ENCODE peak calls at places on chromosomes 1 and 21, in eight cellular contexts. R is activated CD8-positive, alpha-beta memory T cell treated with anti-CD3 and anti-CD28 coated beads for 48 hours; U is activated T-cell treated with anti-CD3 and anti-CD28 coated beads for 1 hour; N is GM19239; G is Daoy; B is CD4-positive, alpha-beta memory T cell; J is stimulated activated CD4-positive, alpha-beta T cell treated with anti-CD3 and anti-CD28 coated beads, Interleukin-4, amount 100 ng/mL, for 1 hour; F is AML-193. T is an unnamed sample.

GRCh38 chr1:153542956-153543737 is 2.4 kb upstream of the S100A5 start:
- DNase-seq in J (no peak), R (no peak), G (no peak), F (no peak), U (no peak), B (no peak), N (no peak), T (no peak)

GRCh38 chr1:111920221-111921024 is 69.0 kb downstream of the KCND3 start:
- DNase-seq in R (no peak), B (no peak), G (peak; percentile 52), J (no peak), N (no peak), U (no peak), F (no peak), T (no peak)

GRCh38 chr1:169610110-169610509 is 19.8 kb downstream of the SELP start:
- DNase-seq in B (no peak), U (no peak), J (no peak), N (no peak), F (no peak), R (no peak), G (peak; percentile 37), T (no peak)

GRCh38 chr21:44544566-44544965 is 4.6 kb upstream of the KRTAP10-1 start:
- DNase-seq in B (no peak), N (no peak), U (no peak), R (no peak), J (no peak), G (no peak), F (no peak), T (no peak)

GRCh38 chr1:245143849-245144248 is 10.9 kb upstream of the KIF26B start:
- DNase-seq in J (no peak), N (no peak), B (no peak), G (no peak), F (no peak), R (no peak), U (no peak), T (no peak)

GRCh38 chr21:45959182-45959581 is 22.4 kb upstream of the COL6A1 start:
- DNase-seq in R (no peak), N (no peak), U (no peak), G (no peak), J (no peak), F (no peak), B (no peak), T (no peak)

GRCh38 chr1:56375184-56375837 is 204.1 kb downstream of the PLPP3 start:
- DNase-seq in R (no peak), J (no peak), N (no peak), B (no peak), F (no peak), U (no peak), G (peak; percentile 58), T (no peak)

GRCh38 chr1:6519491-6519934 is 28.0 kb upstream of the PLEKHG5 start:
- DNase-seq in R (no peak), U (no peak), B (no peak), G (no peak), J (no peak), N (no peak), F (no peak), T (no peak)

GRCh38 chr21:35525443-35525842 is 476.3 kb upstream of the RUNX1 start:
- DNase-seq in N (no peak), G (peak; percentile 58), F (peak; percentile 7), B (no peak), R (no peak), U (no peak), J (no peak), T (no peak)

GRCh38 chr1:37476460-37477197 is 2.2 kb downstream of the ZC3H12A start:
- DNase-seq in N (no peak), B (peak; percentile 38), J (no peak), G (peak; percentile 93), F (no peak), R (no peak), U (no peak), T (no peak)

GRCh38 chr1:17791055-17791390 is 35.9 kb downstream of the ACTL8 start:
- DNase-seq in F (no peak), J (no peak), N (no peak), R (no peak), G (no peak), U (no peak), B (no peak), T (no peak)

GRCh38 chr1:68103006-68103545 is 52.6 kb upstream of the DIRAS3 start:
- DNase-seq in F (no peak), U (no peak), N (no peak), J (no peak), B (no peak), G (no peak), R (no peak), T (no peak)

GRCh38 chr1:60173729-60174128 is 100.2 kb upstream of the C1orf87 start:
- DNase-seq in F (no peak), G (no peak), U (no peak), B (no peak), J (no peak), R (no peak), N (no peak), T (no peak)

GRCh38 chr1:170663441-170664282 is at the start of gene PRRX1:
- DNase-seq in B (no peak), G (no peak), U (no peak), R (no peak), F (no peak), N (no peak), J (no peak), T (no peak)

GRCh38 chr1:13828454-13829151 is 128.6 kb downstream of the PRDM2 start:
- DNase-seq in B (no peak), G (peak; percentile 42), R (no peak), J (peak; percentile 24), U (no peak), N (peak; percentile 67), F (no peak), T (peak; percentile 65)

GRCh38 chr1:47431534-47431933 is 6.3 kb upstream of the FOXD2 start:
- DNase-seq in N (no peak), J (no peak), B (no peak), F (no peak), U (no peak), G (no peak), R (no peak), T (no peak)

GRCh38 chr1:220527279-220528048 is 472 bp upstream of the MARK1 start:
- DNase-seq in B (no peak), F (no peak), N (peak; percentile 18), G (peak; percentile 46), J (no peak), R (peak; percentile 0), U (no peak), T (no peak)

GRCh38 chr1:177472567-177472966 is 301.8 kb downstream of the BRINP2 start:
- DNase-seq in B (no peak), F (no peak), G (no peak), R (no peak), J (no peak), U (no peak), N (no peak), T (no peak)

GRCh38 chr1:34709547-34709946 is 45.3 kb upstream of the GJB5 start:
- DNase-seq in J (no peak), R (no peak), F (no peak), G (no peak), U (no peak), B (no peak), N (no peak), T (no peak)

GRCh38 chr1:37410815-37411214 is 63.6 kb upstream of the ZC3H12A start:
- DNase-seq in R (no peak), B (no peak), J (no peak), F (no peak), G (peak; percentile 30), U (no peak), N (no peak), T (no peak)

GRCh38 chr1:12454406-12455391 is 163.3 kb downstream of the DHRS3 start:
- DNase-seq in F (no peak), G (peak; percentile 76), N (no peak), B (no peak), J (no peak), U (no peak), R (no peak), T (no peak)

GRCh38 chr1:197027359-197027758 is 39.7 kb downstream of the F13B start:
- DNase-seq in F (no peak), R (no peak), G (peak; percentile 37), N (no peak), J (no peak), B (no peak), U (no peak), T (no peak)

GRCh38 chr1:119080586-119080985 is 59.9 kb downstream of the WARS2 start:
- DNase-seq in U (no peak), N (no peak), G (peak; percentile 98), J (no peak), R (no peak), F (no peak), B (no peak), T (peak; percentile 47)

GRCh38 chr1:15158506-15159165 is 5.1 kb downstream of the TMEM51 start:
- DNase-seq in F (no peak), U (no peak), J (no peak), N (no peak), B (no peak), G (peak; percentile 58), R (no peak), T (no peak)

GRCh38 chr1:11594625-11595024 is 59.6 kb downstream of the FBXO2 start:
- DNase-seq in U (no peak), B (no peak), J (no peak), N (no peak), R (no peak), F (no peak), G (no peak), T (no peak)

GRCh38 chr21:18764720-18765119 is 361.1 kb upstream of the TMPRSS15 start:
- DNase-seq in B (no peak), J (no peak), F (no peak), U (no peak), N (no peak), R (no peak), G (no peak), T (no peak)

GRCh38 chr21:33817663-33818433 is 97.8 kb downstream of the ATP5PO start:
- DNase-seq in R (no peak), G (peak; percentile 21), F (no peak), U (no peak), N (no peak), B (no peak), J (no peak), T (no peak)

GRCh38 chr1:228141082-228141870 is 1.2 kb downstream of the GUK1 start:
- DNase-seq in F (no peak), B (peak; percentile 47), J (no peak), U (no peak), N (peak; percentile 65), R (no peak), G (peak; percentile 83), T (no peak)

GRCh38 chr1:161038523-161039153 is at the start of gene TSTD1:
- DNase-seq in N (peak; percentile 88), J (peak; percentile 88), F (peak; percentile 16), R (peak; percentile 70), G (no peak), U (peak; percentile 70), B (peak; percentile 95), T (peak; percentile 88)

GRCh38 chr1:191624044-191624443 is 534.2 kb upstream of the RGS18 start:
- DNase-seq in G (no peak), F (no peak), N (no peak), J (no peak), R (no peak), B (no peak), U (no peak), T (no peak)

GRCh38 chr1:148161252-148161901 is 9.3 kb upstream of the NBPF11 start:
- DNase-seq in R (no peak), N (no peak), B (no peak), F (no peak), U (no peak), G (no peak), J (no peak), T (no peak)

GRCh38 chr1:88276158-88276557 is 407.9 kb upstream of the PKN2 start:
- DNase-seq in N (no peak), R (no peak), G (peak; percentile 3), J (no peak), U (no peak), B (no peak), F (no peak), T (no peak)

GRCh38 chr1:36099681-36100341 is 11.1 kb downstream of the ADPRS start:
- DNase-seq in U (peak; percentile 71), G (peak; percentile 85), B (peak; percentile 70), J (peak; percentile 79), F (peak; percentile 17), R (peak; percentile 67), N (peak; percentile 90), T (peak; percentile 96)

GRCh38 chr1:67376381-67376780 is 53.8 kb downstream of the SERBP1 start:
- DNase-seq in J (no peak), U (no peak), N (no peak), G (no peak), R (no peak), F (no peak), B (no peak), T (no peak)

T was measured in H1.